ENCODE peak calls at places on chromosomes 13 and 19, in four cellular contexts. One of them, this sample, is unnamed.

GRCh38 chr13:79440958-79441553 is 35.0 kb upstream of the RBM26 start:
- DNase-seq in bronchial epithelial cell: no peak
- DNase-seq in endodermal cell: no peak
- DNase-seq in uterus: no peak
- DNase-seq in this sample: no peak

GRCh38 chr13:98564204-98564603 is 12.7 kb downstream of the STK24 start:
- DNase-seq in bronchial epithelial cell: no peak
- DNase-seq in endodermal cell: no peak
- DNase-seq in uterus: no peak
- DNase-seq in this sample: peak; percentile 66

GRCh38 chr19:2054763-2055162 is 3.7 kb upstream of the MKNK2 start:
- DNase-seq in bronchial epithelial cell: no peak
- DNase-seq in endodermal cell: no peak
- DNase-seq in uterus: no peak
- DNase-seq in this sample: no peak

GRCh38 chr19:4930664-4931063 is 21.4 kb downstream of the UHRF1 start:
- DNase-seq in bronchial epithelial cell: no peak
- DNase-seq in endodermal cell: no peak
- DNase-seq in uterus: peak; percentile 53
- DNase-seq in this sample: no peak

GRCh38 chr13:76790519-76791289 is 95.5 kb downstream of the KCTD12 start:
- DNase-seq in bronchial epithelial cell: no peak
- DNase-seq in endodermal cell: no peak
- DNase-seq in uterus: no peak
- DNase-seq in this sample: no peak

GRCh38 chr19:56124578-56124977 is 3.5 kb upstream of the ZNF787 start:
- DNase-seq in bronchial epithelial cell: no peak
- DNase-seq in endodermal cell: no peak
- DNase-seq in uterus: no peak
- DNase-seq in this sample: no peak

GRCh38 chr19:55492362-55492944 is 4.2 kb downstream of the SSC5D start:
- DNase-seq in bronchial epithelial cell: no peak
- DNase-seq in endodermal cell: no peak
- DNase-seq in uterus: peak; percentile 47
- DNase-seq in this sample: no peak

GRCh38 chr13:40624338-40624737 is 42.1 kb downstream of the FOXO1 start:
- DNase-seq in bronchial epithelial cell: peak; percentile 50
- DNase-seq in endodermal cell: no peak
- DNase-seq in uterus: no peak
- DNase-seq in this sample: no peak

GRCh38 chr19:49746206-49746958 is 16.7 kb downstream of the TSKS start:
- DNase-seq in bronchial epithelial cell: no peak
- DNase-seq in endodermal cell: peak; percentile 96
- DNase-seq in uterus: peak; percentile 51
- DNase-seq in this sample: peak; percentile 88

GRCh38 chr19:5215431-5215830 is 125.2 kb downstream of the PTPRS start:
- DNase-seq in bronchial epithelial cell: no peak
- DNase-seq in endodermal cell: no peak
- DNase-seq in uterus: no peak
- DNase-seq in this sample: no peak

GRCh38 chr19:19662866-19663291 is 597 bp downstream of the ATP13A1 start:
- DNase-seq in bronchial epithelial cell: no peak
- DNase-seq in endodermal cell: no peak
- DNase-seq in uterus: no peak
- DNase-seq in this sample: no peak

GRCh38 chr13:84192125-84192524 is 309.9 kb upstream of the SLITRK1 start:
- DNase-seq in bronchial epithelial cell: peak; percentile 91
- DNase-seq in endodermal cell: no peak
- DNase-seq in uterus: no peak
- DNase-seq in this sample: no peak

GRCh38 chr19:13848811-13849241 is 28.1 kb upstream of the NANOS3 start:
- DNase-seq in bronchial epithelial cell: no peak
- DNase-seq in endodermal cell: no peak
- DNase-seq in uterus: no peak
- DNase-seq in this sample: no peak

GRCh38 chr19:13585512-13585911 is 79.2 kb upstream of the CACNA1A start:
- DNase-seq in bronchial epithelial cell: no peak
- DNase-seq in endodermal cell: no peak
- DNase-seq in uterus: no peak
- DNase-seq in this sample: no peak

GRCh38 chr13:105611424-105611823 is 924.0 kb downstream of the EFNB2 start:
- DNase-seq in bronchial epithelial cell: peak; percentile 77
- DNase-seq in endodermal cell: no peak
- DNase-seq in uterus: no peak
- DNase-seq in this sample: no peak

GRCh38 chr13:35826626-35827254 is 304.4 kb downstream of the DCLK1 start:
- DNase-seq in bronchial epithelial cell: no peak
- DNase-seq in endodermal cell: peak; percentile 79
- DNase-seq in uterus: no peak
- DNase-seq in this sample: no peak

GRCh38 chr19:917323-918151 is at the start of gene KISS1R:
- DNase-seq in bronchial epithelial cell: no peak
- DNase-seq in endodermal cell: peak; percentile 93
- DNase-seq in uterus: no peak
- DNase-seq in this sample: no peak

GRCh38 chr13:75404721-75405120 is 77.2 kb downstream of the TBC1D4 start:
- DNase-seq in bronchial epithelial cell: no peak
- DNase-seq in endodermal cell: no peak
- DNase-seq in uterus: no peak
- DNase-seq in this sample: no peak

GRCh38 chr19:22332924-22333323 is 46.7 kb downstream of the ZNF729 start:
- DNase-seq in bronchial epithelial cell: peak; percentile 34
- DNase-seq in endodermal cell: no peak
- DNase-seq in uterus: no peak
- DNase-seq in this sample: no peak

GRCh38 chr13:58573742-58574141 is 942.2 kb downstream of the PCDH17 start:
- DNase-seq in bronchial epithelial cell: no peak
- DNase-seq in endodermal cell: no peak
- DNase-seq in uterus: no peak
- DNase-seq in this sample: no peak

GRCh38 chr19:58581227-58582141 is 8.3 kb upstream of the MZF1 start:
- DNase-seq in bronchial epithelial cell: peak; percentile 68
- DNase-seq in endodermal cell: peak; percentile 98
- DNase-seq in uterus: peak; percentile 87
- DNase-seq in this sample: peak; percentile 96

GRCh38 chr19:676343-677105 is at the start of gene FSTL3:
- DNase-seq in bronchial epithelial cell: no peak
- DNase-seq in endodermal cell: peak; percentile 52
- DNase-seq in uterus: peak; percentile 58
- DNase-seq in this sample: no peak

GRCh38 chr19:7292352-7292949 is 1.8 kb downstream of the INSR start:
- DNase-seq in bronchial epithelial cell: no peak
- DNase-seq in endodermal cell: peak; percentile 51
- DNase-seq in uterus: no peak
- DNase-seq in this sample: no peak

GRCh38 chr13:33487575-33488243 is 202.2 kb upstream of the STARD13 start:
- DNase-seq in bronchial epithelial cell: peak; percentile 33
- DNase-seq in endodermal cell: peak; percentile 50
- DNase-seq in uterus: no peak
- DNase-seq in this sample: no peak

GRCh38 chr19:18660051-18660910 is 23.2 kb upstream of the CRTC1 start:
- DNase-seq in bronchial epithelial cell: no peak
- DNase-seq in endodermal cell: peak; percentile 43
- DNase-seq in uterus: peak; percentile 74
- DNase-seq in this sample: no peak

GRCh38 chr13:84684048-84684662 is 801.9 kb upstream of the SLITRK1 start:
- DNase-seq in bronchial epithelial cell: no peak
- DNase-seq in endodermal cell: no peak
- DNase-seq in uterus: no peak
- DNase-seq in this sample: no peak

GRCh38 chr19:48702701-48703100 is 6.9 kb downstream of the FUT2 start:
- DNase-seq in bronchial epithelial cell: no peak
- DNase-seq in endodermal cell: no peak
- DNase-seq in uterus: no peak
- DNase-seq in this sample: no peak

GRCh38 chr13:94218537-94218936 is 260.9 kb downstream of the DCT start:
- DNase-seq in bronchial epithelial cell: no peak
- DNase-seq in endodermal cell: no peak
- DNase-seq in uterus: no peak
- DNase-seq in this sample: no peak

GRCh38 chr19:56712609-56713008 is 41.1 kb upstream of the ZNF835 start:
- DNase-seq in bronchial epithelial cell: no peak
- DNase-seq in endodermal cell: no peak
- DNase-seq in uterus: no peak
- DNase-seq in this sample: no peak

GRCh38 chr19:31408460-31409124 is 59.4 kb upstream of the TSHZ3 start:
- DNase-seq in bronchial epithelial cell: peak; percentile 87
- DNase-seq in endodermal cell: no peak
- DNase-seq in uterus: peak; percentile 51
- DNase-seq in this sample: no peak

GRCh38 chr13:20779405-20779804 is 5.6 kb upstream of the EEF1AKMT1 start:
- DNase-seq in bronchial epithelial cell: no peak
- DNase-seq in endodermal cell: peak; percentile 56
- DNase-seq in uterus: no peak
- DNase-seq in this sample: no peak

GRCh38 chr13:67977081-67977480 is 746.9 kb upstream of the PCDH9 start:
- DNase-seq in bronchial epithelial cell: no peak
- DNase-seq in endodermal cell: no peak
- DNase-seq in uterus: no peak
- DNase-seq in this sample: no peak

DNA sequence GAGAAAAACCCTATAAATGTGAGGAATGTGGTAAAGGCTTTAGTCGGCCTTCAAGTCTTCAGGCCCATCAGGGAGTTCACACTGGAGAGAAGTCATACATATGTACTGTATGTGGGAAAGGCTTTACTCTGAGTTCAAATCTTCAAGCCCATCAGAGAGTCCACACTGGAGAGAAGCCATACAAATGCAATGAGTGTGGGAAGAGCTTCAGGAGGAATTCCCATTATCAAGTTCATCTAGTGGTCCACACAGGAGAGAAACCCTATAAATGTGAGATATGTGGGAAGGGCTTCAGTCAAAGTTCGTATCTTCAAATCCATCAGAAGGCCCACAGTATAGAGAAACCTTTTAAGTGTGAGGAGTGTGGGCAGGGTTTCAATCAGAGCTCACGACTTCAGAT is 11.7 kb downstream of the ZNF226 start:
- DNase-seq in bronchial epithelial cell: no peak
- DNase-seq in endodermal cell: no peak
- DNase-seq in uterus: no peak
- DNase-seq in this sample: no peak
- H3K4me3 ChIP-seq in bronchial epithelial cell: no peak overlapping the region
- H3K4me3 ChIP-seq in endodermal cell: peak overlapping the region; percentile 25
- H3K4me3 ChIP-seq in uterus: no peak overlapping the region
- H3K4me3 ChIP-seq in this sample: no peak overlapping the region

GRCh38 chr13:113968463-113969310 is 5.2 kb downstream of the C13orf46 start:
- DNase-seq in bronchial epithelial cell: no peak
- DNase-seq in endodermal cell: no peak
- DNase-seq in uterus: no peak
- DNase-seq in this sample: no peak
- TF ChIP-seq CTCF in bronchial epithelial cell: no peak
- TF ChIP-seq CTCF in endodermal cell: peak; percentile 52
- TF ChIP-seq CTCF in uterus: no peak
- TF ChIP-seq CTCF in this sample: no peak

GRCh38 chr19:10228925-10229324 is 2.2 kb downstream of the S1PR2 start:
- DNase-seq in bronchial epithelial cell: peak; percentile 25
- DNase-seq in endodermal cell: peak; percentile 77
- DNase-seq in uterus: no peak
- DNase-seq in this sample: no peak

GRCh38 chr19:10227215-10227971 is 3.7 kb downstream of the S1PR2 start:
- DNase-seq in bronchial epithelial cell: no peak
- DNase-seq in endodermal cell: peak; percentile 72
- DNase-seq in uterus: peak; percentile 64
- DNase-seq in this sample: peak; percentile 42

GRCh38 chr19:10226376-10227214 is 4.5 kb downstream of the S1PR2 start:
- DNase-seq in bronchial epithelial cell: no peak
- DNase-seq in endodermal cell: no peak
- DNase-seq in uterus: peak; percentile 95
- DNase-seq in this sample: peak; percentile 87

GRCh38 chr19:10230155-10230903 is 802 bp downstream of the S1PR2 start:
- DNase-seq in bronchial epithelial cell: no peak
- DNase-seq in endodermal cell: peak; percentile 87
- DNase-seq in uterus: peak; percentile 80
- DNase-seq in this sample: peak; percentile 40

DNA sequence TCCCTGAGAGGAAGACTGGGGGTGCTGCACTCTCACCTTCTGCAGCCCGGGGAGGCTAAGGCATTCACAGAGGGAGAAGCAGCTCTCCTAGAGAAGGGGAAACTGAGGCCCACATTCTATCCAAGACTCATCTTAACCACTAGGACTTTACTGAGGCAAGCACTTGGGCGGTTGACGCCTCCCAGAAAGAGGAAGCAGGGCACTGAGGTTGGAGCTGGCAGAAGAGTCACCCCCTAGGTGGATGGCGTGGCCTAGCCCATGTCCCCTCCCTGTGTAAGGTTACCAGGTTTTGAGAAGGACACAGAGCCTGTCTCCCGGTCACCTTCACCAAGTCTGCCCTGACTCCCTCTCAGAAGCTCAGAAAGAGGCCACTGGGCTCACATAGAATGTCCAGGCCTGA is 2.7 kb downstream of the S1PR2 start:
- DNase-seq in bronchial epithelial cell: no peak
- DNase-seq in endodermal cell: no peak
- DNase-seq in uterus: no peak
- DNase-seq in this sample: no peak
- H3K4me3 ChIP-seq in bronchial epithelial cell: no peak overlapping the region
- H3K4me3 ChIP-seq in endodermal cell: no peak overlapping the region
- H3K4me3 ChIP-seq in uterus: no peak overlapping the region
- H3K4me3 ChIP-seq in this sample: no peak overlapping the region

GRCh38 chr13:73268306-73268705 is 209.5 kb downstream of the KLF5 start:
- DNase-seq in bronchial epithelial cell: peak; percentile 94
- DNase-seq in endodermal cell: no peak
- DNase-seq in uterus: no peak
- DNase-seq in this sample: no peak
- TF ChIP-seq CTCF in bronchial epithelial cell: no peak
- TF ChIP-seq CTCF in endodermal cell: no peak
- TF ChIP-seq CTCF in uterus: no peak
- TF ChIP-seq CTCF in this sample: no peak

GRCh38 chr13:66117573-66117972 is 1112.6 kb downstream of the PCDH9 start:
- DNase-seq in bronchial epithelial cell: no peak
- DNase-seq in endodermal cell: no peak
- DNase-seq in uterus: no peak
- DNase-seq in this sample: no peak
- H3K4me3 ChIP-seq in bronchial epithelial cell: no peak overlapping the region
- H3K4me3 ChIP-seq in endodermal cell: no peak overlapping the region
- H3K4me3 ChIP-seq in uterus: no peak overlapping the region
- H3K4me3 ChIP-seq in this sample: no peak overlapping the region

DNA sequence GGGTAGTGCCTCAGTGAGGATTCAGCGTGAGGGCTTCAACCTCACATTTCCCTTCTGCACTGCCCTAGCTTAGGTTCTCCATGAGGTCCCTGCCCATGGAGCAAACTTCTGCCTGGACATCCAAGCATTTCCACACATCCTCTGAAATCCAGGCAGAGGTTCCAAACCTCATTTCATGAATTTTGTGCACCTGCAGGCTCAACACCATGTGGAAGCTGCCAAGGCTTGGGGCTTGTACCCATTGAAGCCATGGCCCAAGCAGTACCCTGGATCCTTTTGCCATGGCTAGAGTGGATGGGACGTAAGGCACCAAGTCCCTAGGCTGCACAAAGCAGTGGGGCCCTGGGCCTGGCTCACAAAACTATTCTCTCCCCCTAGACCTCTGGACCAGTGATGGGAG is 877.1 kb upstream of the KLHL1 start:
- DNase-seq in bronchial epithelial cell: no peak
- DNase-seq in endodermal cell: no peak
- DNase-seq in uterus: no peak
- DNase-seq in this sample: peak; percentile 61
- TF ChIP-seq CTCF in bronchial epithelial cell: no peak
- TF ChIP-seq CTCF in endodermal cell: no peak
- TF ChIP-seq CTCF in uterus: no peak
- TF ChIP-seq CTCF in this sample: no peak

GRCh38 chr13:95404141-95404882 is 103.1 kb upstream of the ABCC4 start:
- DNase-seq in bronchial epithelial cell: peak; percentile 57
- DNase-seq in endodermal cell: peak; percentile 95
- DNase-seq in uterus: peak; percentile 81
- DNase-seq in this sample: peak; percentile 94

GRCh38 chr13:95403349-95404140 is 102.3 kb upstream of the ABCC4 start:
- DNase-seq in bronchial epithelial cell: no peak
- DNase-seq in endodermal cell: peak; percentile 93
- DNase-seq in uterus: no peak
- DNase-seq in this sample: no peak
- H3K4me3 ChIP-seq in bronchial epithelial cell: peak overlapping the region; percentile 4
- H3K4me3 ChIP-seq in endodermal cell: peak overlapping the region; percentile 85
- H3K4me3 ChIP-seq in uterus: peak overlapping the region; percentile 5
- H3K4me3 ChIP-seq in this sample: no peak overlapping the region

This sample was measured in lower leg skin.